ENCODE peak calls at places on chromosomes 5 and 9, in six cellular contexts. T, K, H, R, X and O are unnamed samples.

GRCh38 chr5:73189816-73190451 is 16.9 kb downstream of the TMEM174 start:
- DNase-seq in T (no peak), X (peak), H (peak), R (no peak), K (no peak), O (peak)

GRCh38 chr5:169384661-169385060 is 83.7 kb upstream of the SLIT3 start:
- DNase-seq in K (no peak), H (no peak), X (no peak), T (no peak), R (no peak), O (no peak)

GRCh38 chr5:169521366-169521983 is 62.1 kb upstream of the SPDL1 start:
- DNase-seq in X (no peak), H (no peak), T (no peak), K (peak), R (no peak), O (no peak)

GRCh38 chr9:34777667-34778066 is 67.7 kb upstream of the CCL21 start:
- DNase-seq in X (no peak), T (no peak), R (no peak), K (no peak), H (no peak), O (no peak)

GRCh38 chr5:6770826-6771607 is 57.8 kb downstream of the TENT4A start:
- DNase-seq in X (no peak), H (no peak), T (no peak), K (no peak), R (no peak), O (no peak)

GRCh38 chr5:78492216-78492615 is 131.8 kb downstream of the SCAMP1 start:
- DNase-seq in K (no peak), R (no peak), T (no peak), H (no peak), X (no peak), O (no peak)

GRCh38 chr5:73825736-73826135 is 199.7 kb downstream of the ARHGEF28 start:
- DNase-seq in X (no peak), H (peak), R (no peak), T (no peak), K (no peak), O (no peak)

GRCh38 chr5:178357127-178357526 is 124.5 kb upstream of the PHYKPL start:
- DNase-seq in X (no peak), H (no peak), K (no peak), R (peak), T (no peak), O (no peak)

GRCh38 chr9:36398745-36399144 is 1.3 kb downstream of the RNF38 start:
- DNase-seq in X (no peak), R (no peak), H (peak), K (no peak), T (no peak), O (no peak)